ENCODE peak calls at places on chromosome 14, in seven cellular contexts. C is lower lobe of right lung, L is Peyer's patch, F is AG10803, D is fibroblast of lung, W is HCT116, X is HFFc6. P is an unnamed sample.

GRCh38 chr14:35285168-35285990 is 6.8 kb upstream of the PSMA6 start:
- DNase-seq in C (no peak), L (no peak), F (peak), D (no peak), W (no peak), X (peak), P (no peak)

GRCh38 chr14:63436286-63437098 is 106.7 kb downstream of the PPP2R5E start:
- DNase-seq in C (no peak), L (no peak), F (no peak), D (no peak), W (no peak), X (no peak), P (no peak)

GRCh38 chr14:104284107-104284592 is 145.8 kb downstream of the KIF26A start:
- DNase-seq in C (peak), L (no peak), F (no peak), D (no peak), W (no peak), X (no peak), P (peak)

GRCh38 chr14:74988993-74989392 is 13.7 kb upstream of the EIF2B2 start:
- DNase-seq in C (no peak), L (no peak), F (no peak), D (no peak), W (no peak), X (no peak), P (no peak)

GRCh38 chr14:55107766-55108554 is 21.1 kb upstream of the LGALS3 start:
- DNase-seq in C (peak), L (peak), F (peak), D (peak), W (peak), X (peak), P (peak)

GRCh38 chr14:99737451-99737951 is 53.4 kb downstream of the CYP46A1 start:
- DNase-seq in C (peak), L (no peak), F (peak), D (no peak), W (no peak), X (no peak), P (peak)

GRCh38 chr14:33323979-33324378 is 385.3 kb downstream of the NPAS3 start:
- DNase-seq in C (no peak), L (no peak), F (no peak), D (no peak), W (no peak), X (no peak), P (no peak)

GRCh38 chr14:36553650-36554260 is 28.7 kb downstream of the NKX2-8 start:
- DNase-seq in C (no peak), L (no peak), F (peak), D (peak), W (peak), X (peak), P (no peak)

GRCh38 chr14:50344116-50344775 is 32.1 kb downstream of the DMAC2L start:
- DNase-seq in C (no peak), L (no peak), F (no peak), D (no peak), W (no peak), X (no peak), P (no peak)

DNA sequence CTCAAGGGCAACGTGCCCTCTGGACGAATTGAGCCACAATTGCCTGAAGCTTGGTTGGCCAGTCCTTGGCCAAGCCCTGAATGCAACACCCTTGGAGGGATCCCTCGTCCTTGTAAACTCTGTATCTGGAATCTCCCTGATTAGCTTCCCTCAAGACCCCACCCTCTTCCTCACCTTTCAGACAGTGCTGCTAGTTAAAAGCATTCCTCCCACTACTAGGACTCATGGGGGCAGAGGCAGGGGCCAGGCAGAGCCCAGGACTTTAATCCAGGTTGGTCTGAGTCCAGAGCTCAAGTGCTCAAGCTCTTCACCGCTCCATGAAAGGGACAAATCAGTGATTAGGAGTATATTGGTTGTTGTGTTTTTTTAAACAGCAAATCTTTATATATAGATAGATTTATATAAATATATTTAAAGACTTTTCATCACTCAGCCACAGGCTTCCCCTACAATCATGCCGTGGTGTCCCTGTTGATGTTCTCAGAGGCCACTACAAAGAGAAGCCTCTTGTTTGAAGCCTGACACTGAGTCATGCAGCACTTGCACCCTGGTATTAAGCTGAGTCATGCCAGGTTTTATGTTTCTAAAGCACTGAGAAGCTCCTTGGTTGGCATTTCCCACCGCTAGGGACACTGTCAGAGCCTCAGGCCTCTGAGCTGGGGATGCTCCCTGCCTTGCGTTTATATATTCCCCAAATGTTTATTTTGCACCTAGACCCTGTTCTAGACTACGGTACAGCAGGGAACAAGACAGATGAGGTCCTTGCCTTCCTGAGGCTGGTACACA is 53.8 kb upstream of the GSC start:
- DNase-seq in C (no peak), L (no peak), F (peak), D (no peak), W (peak), X (no peak), P (peak)
- TF ChIP-seq CTCF in C (no peak), L (no peak), F (no peak), D (no peak), W (peak), X (no peak), P (peak)

GRCh38 chr14:52272375-52272774 is 4.9 kb downstream of the PTGDR start:
- DNase-seq in C (no peak), L (no peak), F (peak), D (peak), W (peak), X (peak), P (no peak)
- TF ChIP-seq CTCF in C (no peak), L (peak), F (peak), D (peak), W (peak), X (peak), P (peak)

GRCh38 chr14:61196034-61196433 is 85.1 kb downstream of the TMEM30B start:
- DNase-seq in C (no peak), L (no peak), F (no peak), D (no peak), W (no peak), X (no peak), P (no peak)
- TF ChIP-seq CTCF in C (no peak), L (no peak), F (no peak), D (no peak), W (no peak), X (peak), P (peak)

GRCh38 chr14:23950411-23951135 is 3.0 kb upstream of the DHRS4 start:
- DNase-seq in C (no peak), L (no peak), F (no peak), D (no peak), W (no peak), X (no peak), P (no peak)

GRCh38 chr14:23953464-23954278 is at the start of gene DHRS4:
- DNase-seq in C (peak), L (peak), F (peak), D (peak), W (peak), X (peak), P (peak)

GRCh38 chr14:23951590-23952143 is 1.9 kb upstream of the DHRS4 start:
- DNase-seq in C (no peak), L (no peak), F (no peak), D (no peak), W (no peak), X (no peak), P (no peak)
- TF ChIP-seq CTCF in C (no peak), L (no peak), F (peak), D (peak), W (peak), X (peak), P (peak)